ENCODE peak calls at places on chromosome 3, in six cellular contexts. One of them, this sample, is unnamed. For H3K36me3 and H3K4me1, the result is how much of the 10 kb centered on the place peaks cover.

GRCh38 chr3:130850846-130851245 is 43.0 kb upstream of the ATP2C1 start:
- DNase-seq in transverse colon: no peak
- DNase-seq in lower lobe of right lung: no peak
- DNase-seq in pancreas: no peak
- DNase-seq in iPS DF 6.9: no peak
- DNase-seq in aorta: no peak
- DNase-seq in this sample: no peak

GRCh38 chr3:147410126-147410517 is 957 bp downstream of the ZIC1 start:
- DNase-seq in transverse colon: no peak
- DNase-seq in lower lobe of right lung: no peak
- DNase-seq in pancreas: peak
- DNase-seq in iPS DF 6.9: no peak
- DNase-seq in aorta: peak
- DNase-seq in this sample: no peak

GRCh38 chr3:61783993-61784718 is 222.8 kb downstream of the PTPRG start:
- DNase-seq in transverse colon: no peak
- DNase-seq in lower lobe of right lung: no peak
- DNase-seq in pancreas: no peak
- DNase-seq in iPS DF 6.9: no peak
- DNase-seq in aorta: no peak
- DNase-seq in this sample: no peak

GRCh38 chr3:18234717-18235335 is 190.3 kb downstream of the SATB1 start:
- DNase-seq in transverse colon: no peak
- DNase-seq in lower lobe of right lung: no peak
- DNase-seq in pancreas: no peak
- DNase-seq in iPS DF 6.9: no peak
- DNase-seq in aorta: no peak
- DNase-seq in this sample: no peak

GRCh38 chr3:7508821-7509220 is 647.9 kb downstream of the GRM7 start:
- DNase-seq in transverse colon: no peak
- DNase-seq in lower lobe of right lung: no peak
- DNase-seq in pancreas: no peak
- DNase-seq in iPS DF 6.9: no peak
- DNase-seq in aorta: no peak
- DNase-seq in this sample: no peak

GRCh38 chr3:50637945-50638344 is 21.0 kb downstream of the MAPKAPK3 start:
- DNase-seq in transverse colon: no peak
- DNase-seq in lower lobe of right lung: no peak
- DNase-seq in pancreas: no peak
- DNase-seq in iPS DF 6.9: no peak
- DNase-seq in aorta: no peak
- DNase-seq in this sample: no peak

GRCh38 chr3:127820871-127821853 is 1.2 kb downstream of the MGLL start:
- DNase-seq in transverse colon: peak
- DNase-seq in lower lobe of right lung: peak
- DNase-seq in pancreas: no peak
- DNase-seq in iPS DF 6.9: no peak
- DNase-seq in aorta: peak
- DNase-seq in this sample: no peak

GRCh38 chr3:164673738-164674137 is 404.6 kb downstream of the SI start:
- DNase-seq in transverse colon: no peak
- DNase-seq in lower lobe of right lung: no peak
- DNase-seq in pancreas: no peak
- DNase-seq in iPS DF 6.9: no peak
- DNase-seq in aorta: no peak
- DNase-seq in this sample: no peak

GRCh38 chr3:173529062-173529711 is 131.6 kb downstream of the NLGN1 start:
- DNase-seq in transverse colon: no peak
- DNase-seq in lower lobe of right lung: no peak
- DNase-seq in pancreas: no peak
- DNase-seq in iPS DF 6.9: peak
- DNase-seq in aorta: no peak
- DNase-seq in this sample: no peak

GRCh38 chr3:152128356-152128755 is 140.4 kb upstream of the MBNL1 start:
- DNase-seq in transverse colon: no peak
- DNase-seq in lower lobe of right lung: no peak
- DNase-seq in pancreas: no peak
- DNase-seq in iPS DF 6.9: no peak
- DNase-seq in aorta: no peak
- DNase-seq in this sample: no peak

GRCh38 chr3:40450438-40450837 is 6.7 kb upstream of the RPL14 start:
- DNase-seq in transverse colon: no peak
- DNase-seq in lower lobe of right lung: no peak
- DNase-seq in pancreas: no peak
- DNase-seq in iPS DF 6.9: no peak
- DNase-seq in aorta: no peak
- DNase-seq in this sample: no peak

GRCh38 chr3:104526901-104527401 is 839.8 kb upstream of the ALCAM start:
- DNase-seq in transverse colon: no peak
- DNase-seq in lower lobe of right lung: no peak
- DNase-seq in pancreas: no peak
- DNase-seq in iPS DF 6.9: no peak
- DNase-seq in aorta: no peak
- DNase-seq in this sample: no peak

GRCh38 chr3:136194409-136195257 is 1.5 kb downstream of the MSL2 start:
- DNase-seq in transverse colon: peak
- DNase-seq in lower lobe of right lung: peak
- DNase-seq in pancreas: no peak
- DNase-seq in iPS DF 6.9: no peak
- DNase-seq in aorta: peak
- DNase-seq in this sample: peak

GRCh38 chr3:167861649-167862048 is 126.1 kb downstream of the SERPINI1 start:
- DNase-seq in transverse colon: no peak
- DNase-seq in lower lobe of right lung: no peak
- DNase-seq in pancreas: no peak
- DNase-seq in iPS DF 6.9: no peak
- DNase-seq in aorta: no peak
- DNase-seq in this sample: no peak

GRCh38 chr3:162738778-162739177 is 1242.2 kb downstream of the OTOL1 start:
- DNase-seq in transverse colon: no peak
- DNase-seq in lower lobe of right lung: no peak
- DNase-seq in pancreas: no peak
- DNase-seq in iPS DF 6.9: no peak
- DNase-seq in aorta: no peak
- DNase-seq in this sample: no peak

GRCh38 chr3:52216585-52217408 is 8.6 kb downstream of the TLR9 start:
- DNase-seq in transverse colon: peak
- DNase-seq in lower lobe of right lung: peak
- DNase-seq in pancreas: peak
- DNase-seq in iPS DF 6.9: no peak
- DNase-seq in aorta: peak
- DNase-seq in this sample: no peak

DNA sequence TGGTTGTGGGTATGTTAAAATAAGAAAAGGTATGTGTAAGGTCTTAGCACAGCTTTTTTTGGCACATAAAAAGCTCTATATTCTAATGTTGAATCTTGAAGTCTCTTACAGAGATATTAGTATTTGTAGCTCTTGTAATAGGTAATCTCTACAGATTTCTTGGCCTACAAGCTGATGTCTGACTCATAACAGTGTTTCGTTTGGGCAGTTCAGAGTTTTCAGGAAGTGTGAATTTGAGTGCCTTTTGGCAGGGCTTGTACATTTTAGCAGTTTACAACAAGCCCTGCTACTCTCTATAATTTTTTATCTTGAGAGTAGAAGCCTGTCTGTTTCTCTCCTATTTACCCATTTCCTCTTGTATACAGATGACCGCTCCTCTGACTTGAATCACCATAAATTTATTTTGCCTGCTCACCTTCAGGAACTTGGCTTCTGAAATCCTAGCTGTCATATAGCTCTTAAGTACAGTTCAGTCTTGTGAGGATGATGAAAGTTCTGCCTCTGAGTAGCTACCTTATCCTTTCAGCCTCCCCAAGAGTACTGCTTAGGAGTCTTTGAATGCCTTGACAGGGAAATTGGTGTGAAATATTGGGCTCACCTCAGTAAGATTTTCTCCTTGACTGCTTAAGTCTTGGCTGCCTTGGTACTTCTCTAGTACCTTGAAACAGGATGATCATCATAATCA is 419.9 kb upstream of the RARB start:
- DNase-seq in transverse colon: no peak
- DNase-seq in lower lobe of right lung: no peak
- DNase-seq in pancreas: no peak
- DNase-seq in iPS DF 6.9: no peak
- DNase-seq in aorta: no peak
- DNase-seq in this sample: no peak
- H3K36me3 ChIP-seq in transverse colon: under half
- H3K36me3 ChIP-seq in lower lobe of right lung: under half
- H3K36me3 ChIP-seq in pancreas: under half
- H3K36me3 ChIP-seq in iPS DF 6.9: under half
- H3K36me3 ChIP-seq in aorta: under half
- H3K36me3 ChIP-seq in this sample: under half

GRCh38 chr3:186984064-186984463 is 53.7 kb downstream of the ST6GAL1 start:
- DNase-seq in transverse colon: no peak
- DNase-seq in lower lobe of right lung: no peak
- DNase-seq in pancreas: no peak
- DNase-seq in iPS DF 6.9: no peak
- DNase-seq in aorta: no peak
- DNase-seq in this sample: no peak

GRCh38 chr3:186986811-186987210 is 56.5 kb downstream of the ST6GAL1 start:
- DNase-seq in transverse colon: no peak
- DNase-seq in lower lobe of right lung: no peak
- DNase-seq in pancreas: no peak
- DNase-seq in iPS DF 6.9: no peak
- DNase-seq in aorta: no peak
- DNase-seq in this sample: no peak

GRCh38 chr3:186985713-186986364 is 55.5 kb downstream of the ST6GAL1 start:
- DNase-seq in transverse colon: no peak
- DNase-seq in lower lobe of right lung: no peak
- DNase-seq in pancreas: no peak
- DNase-seq in iPS DF 6.9: no peak
- DNase-seq in aorta: no peak
- DNase-seq in this sample: no peak

GRCh38 chr3:186988806-186989205 is 58.5 kb downstream of the ST6GAL1 start:
- DNase-seq in transverse colon: no peak
- DNase-seq in lower lobe of right lung: no peak
- DNase-seq in pancreas: no peak
- DNase-seq in iPS DF 6.9: no peak
- DNase-seq in aorta: no peak
- DNase-seq in this sample: no peak

GRCh38 chr3:186986406-186986805 is 56.1 kb downstream of the ST6GAL1 start:
- DNase-seq in transverse colon: no peak
- DNase-seq in lower lobe of right lung: no peak
- DNase-seq in pancreas: no peak
- DNase-seq in iPS DF 6.9: no peak
- DNase-seq in aorta: no peak
- DNase-seq in this sample: no peak
- H3K4me1 ChIP-seq in transverse colon: under half
- H3K4me1 ChIP-seq in lower lobe of right lung: under half
- H3K4me1 ChIP-seq in pancreas: under half
- H3K4me1 ChIP-seq in iPS DF 6.9: under half
- H3K4me1 ChIP-seq in aorta: under half
- H3K4me1 ChIP-seq in this sample: under half

GRCh38 chr3:86961297-86961696 is 29.7 kb downstream of the VGLL3 start:
- DNase-seq in transverse colon: no peak
- DNase-seq in lower lobe of right lung: no peak
- DNase-seq in pancreas: no peak
- DNase-seq in iPS DF 6.9: no peak
- DNase-seq in aorta: no peak
- DNase-seq in this sample: no peak
- H3K36me3 ChIP-seq in transverse colon: under half
- H3K36me3 ChIP-seq in lower lobe of right lung: under half
- H3K36me3 ChIP-seq in pancreas: under half
- H3K36me3 ChIP-seq in iPS DF 6.9: under half
- H3K36me3 ChIP-seq in aorta: under half
- H3K36me3 ChIP-seq in this sample: under half

DNA sequence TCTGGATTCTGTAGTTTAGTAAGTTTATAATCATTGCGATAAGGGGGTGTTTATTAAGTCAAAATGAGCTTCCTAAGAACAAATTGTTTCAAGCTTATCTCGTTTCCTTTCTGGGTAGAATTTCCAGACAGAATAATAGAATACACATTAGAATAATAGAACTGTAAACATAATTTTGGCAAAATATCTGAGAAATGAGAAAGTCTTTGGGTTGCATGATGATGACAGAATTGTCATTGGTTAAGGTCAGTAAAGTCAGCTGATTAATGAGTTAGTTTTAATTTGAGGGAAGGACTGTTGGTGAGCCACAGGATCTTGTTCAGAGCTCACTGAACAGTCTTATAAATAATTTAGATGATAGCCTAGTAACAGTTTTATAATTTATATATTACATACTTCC is 10.2 kb downstream of the EIF2A start:
- DNase-seq in transverse colon: no peak
- DNase-seq in lower lobe of right lung: no peak
- DNase-seq in pancreas: no peak
- DNase-seq in iPS DF 6.9: no peak
- DNase-seq in aorta: no peak
- DNase-seq in this sample: no peak
- H3K4me1 ChIP-seq in transverse colon: under half
- H3K4me1 ChIP-seq in lower lobe of right lung: under half
- H3K4me1 ChIP-seq in pancreas: under half
- H3K4me1 ChIP-seq in iPS DF 6.9: under half
- H3K4me1 ChIP-seq in aorta: under half
- H3K4me1 ChIP-seq in this sample: under half

DNA sequence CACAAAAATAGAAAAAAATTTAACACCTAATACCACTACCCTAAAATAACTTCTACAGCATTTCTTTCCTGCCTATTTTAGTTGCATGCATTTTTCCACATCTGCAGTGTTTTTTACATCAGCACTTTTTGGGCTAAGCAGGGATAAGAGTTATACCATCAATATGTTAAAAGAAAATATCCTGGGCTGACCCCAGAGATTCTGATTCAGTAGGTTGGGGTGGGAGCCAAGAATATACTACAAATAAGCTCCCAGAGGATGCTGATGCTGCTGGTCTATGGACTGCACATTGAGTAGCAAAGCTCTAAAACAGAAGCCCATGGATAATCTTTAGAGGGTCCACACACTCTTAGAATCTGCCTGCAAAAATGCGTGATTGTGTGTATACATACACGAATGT is 14.8 kb downstream of the FYCO1 start:
- DNase-seq in transverse colon: no peak
- DNase-seq in lower lobe of right lung: no peak
- DNase-seq in pancreas: no peak
- DNase-seq in iPS DF 6.9: no peak
- DNase-seq in aorta: no peak
- DNase-seq in this sample: no peak
- H3K36me3 ChIP-seq in transverse colon: under half
- H3K36me3 ChIP-seq in lower lobe of right lung: half or more
- H3K36me3 ChIP-seq in pancreas: under half
- H3K36me3 ChIP-seq in iPS DF 6.9: under half
- H3K36me3 ChIP-seq in aorta: under half
- H3K36me3 ChIP-seq in this sample: under half

GRCh38 chr3:71152039-71152891 is 431.3 kb downstream of the FOXP1 start:
- DNase-seq in transverse colon: no peak
- DNase-seq in lower lobe of right lung: no peak
- DNase-seq in pancreas: no peak
- DNase-seq in iPS DF 6.9: no peak
- DNase-seq in aorta: no peak
- DNase-seq in this sample: no peak

GRCh38 chr3:71152892-71153265 is 430.6 kb downstream of the FOXP1 start:
- DNase-seq in transverse colon: peak
- DNase-seq in lower lobe of right lung: no peak
- DNase-seq in pancreas: no peak
- DNase-seq in iPS DF 6.9: no peak
- DNase-seq in aorta: no peak
- DNase-seq in this sample: no peak

GRCh38 chr3:71153753-71154152 is 429.8 kb downstream of the FOXP1 start:
- DNase-seq in transverse colon: no peak
- DNase-seq in lower lobe of right lung: no peak
- DNase-seq in pancreas: no peak
- DNase-seq in iPS DF 6.9: no peak
- DNase-seq in aorta: no peak
- DNase-seq in this sample: no peak

GRCh38 chr3:71154846-71155245 is 428.7 kb downstream of the FOXP1 start:
- DNase-seq in transverse colon: no peak
- DNase-seq in lower lobe of right lung: no peak
- DNase-seq in pancreas: no peak
- DNase-seq in iPS DF 6.9: no peak
- DNase-seq in aorta: no peak
- DNase-seq in this sample: no peak

GRCh38 chr3:71156062-71156665 is 427.4 kb downstream of the FOXP1 start:
- DNase-seq in transverse colon: no peak
- DNase-seq in lower lobe of right lung: no peak
- DNase-seq in pancreas: no peak
- DNase-seq in iPS DF 6.9: no peak
- DNase-seq in aorta: no peak
- DNase-seq in this sample: no peak
- H3K4me1 ChIP-seq in transverse colon: under half
- H3K4me1 ChIP-seq in lower lobe of right lung: under half
- H3K4me1 ChIP-seq in pancreas: under half
- H3K4me1 ChIP-seq in iPS DF 6.9: under half
- H3K4me1 ChIP-seq in aorta: under half
- H3K4me1 ChIP-seq in this sample: under half